ENCODE peak calls at places on chromosomes 2 and 18, in ten cellular contexts. X, S, J, K, D, E, T, Z, L and C are unnamed samples.

GRCh38 chr2:63881208-63881607 is 39.5 kb downstream of the UGP2 start:
- DNase-seq in J (no peak), S (no peak), X (no peak), Z (no peak), L (no peak), E (no peak), K (no peak), D (no peak), T (peak), C (no peak)

GRCh38 chr18:62460851-62461300 is 61.9 kb upstream of the ZCCHC2 start:
- DNase-seq in J (no peak), L (no peak), X (no peak), D (no peak), T (no peak), S (no peak), K (no peak), E (no peak), Z (no peak), C (no peak)

GRCh38 chr2:96115631-96116423 is 544 bp downstream of the ADRA2B start:
- DNase-seq in S (no peak), X (no peak), T (no peak), D (no peak), K (no peak), Z (no peak), J (no peak), E (no peak), L (no peak), C (no peak)

GRCh38 chr2:190846746-190847145 is 33.9 kb upstream of the GLS start:
- DNase-seq in D (no peak), X (no peak), E (no peak), Z (no peak), J (no peak), L (peak), K (no peak), T (no peak), S (no peak), C (peak)

GRCh38 chr2:200945395-200945729 is 18.1 kb downstream of the ORC2 start:
- DNase-seq in X (no peak), J (no peak), T (no peak), S (no peak), L (no peak), D (no peak), K (no peak), Z (no peak), E (no peak), C (no peak)

GRCh38 chr2:166727105-166727504 is 161.2 kb upstream of the XIRP2 start:
- DNase-seq in S (no peak), E (no peak), Z (no peak), D (no peak), L (no peak), X (no peak), T (no peak), J (no peak), K (no peak), C (no peak)

GRCh38 chr2:88181511-88181910 is 11.4 kb downstream of the THNSL2 start:
- DNase-seq in E (no peak), X (no peak), J (no peak), K (no peak), T (no peak), L (peak), Z (no peak), S (no peak), D (no peak), C (peak)

GRCh38 chr2:229815858-229816257 is 101.5 kb upstream of the DNER start:
- DNase-seq in T (no peak), K (no peak), S (no peak), E (no peak), X (no peak), Z (no peak), L (peak), D (no peak), J (peak), C (peak)

GRCh38 chr2:128644745-128645256 is 326.1 kb upstream of the HS6ST1 start:
- DNase-seq in T (no peak), E (no peak), L (no peak), K (no peak), J (no peak), S (no peak), D (no peak), X (no peak), Z (no peak), C (no peak)